ENCODE peak calls at places on chromosomes 6 and 20, in ten cellular contexts. H, N, P, D, B, J, O, C, I and M are unnamed samples.

GRCh38 chr6:88870728-88871330 is 92.6 kb downstream of the RNGTT start:
- DNase-seq in H (no peak), N (no peak), P (peak; percentile 33), D (peak; percentile 58), B (peak; percentile 49), J (no peak), O (peak; percentile 74), C (no peak), I (no peak), M (no peak)

GRCh38 chr6:92110390-92110789 is 1309.0 kb downstream of the EPHA7 start:
- DNase-seq in H (no peak), N (no peak), P (no peak), D (no peak), B (no peak), J (no peak), O (no peak), C (no peak), I (no peak), M (no peak)

GRCh38 chr6:20680697-20681165 is 146.5 kb downstream of the CDKAL1 start:
- DNase-seq in H (no peak), N (no peak), P (no peak), D (no peak), B (no peak), J (no peak), O (peak; percentile 23), C (no peak), I (no peak), M (no peak)

GRCh38 chr20:36217226-36217625 is 19.1 kb upstream of the AAR2 start:
- DNase-seq in H (no peak), N (no peak), P (no peak), D (no peak), B (peak; percentile 46), J (no peak), O (no peak), C (peak; percentile 32), I (no peak), M (no peak)

GRCh38 chr6:26064619-26065257 is 22.5 kb upstream of the HFE start:
- DNase-seq in H (no peak), N (no peak), P (no peak), D (peak; percentile 51), B (peak; percentile 59), J (no peak), O (peak; percentile 59), C (no peak), I (no peak), M (no peak)

GRCh38 chr20:62578294-62578897 is 63.9 kb upstream of the SLCO4A1 start:
- DNase-seq in H (no peak), N (peak; percentile 29), P (no peak), D (no peak), B (peak; percentile 55), J (no peak), O (no peak), C (no peak), I (no peak), M (no peak)

GRCh38 chr6:95693108-95693507 is 115.8 kb downstream of the MANEA start:
- DNase-seq in H (no peak), N (no peak), P (no peak), D (no peak), B (no peak), J (no peak), O (no peak), C (no peak), I (no peak), M (no peak)

GRCh38 chr6:168407842-168408241 is 33.1 kb upstream of the SMOC2 start:
- DNase-seq in H (no peak), N (no peak), P (no peak), D (no peak), B (no peak), J (no peak), O (no peak), C (no peak), I (no peak), M (no peak)

GRCh38 chr6:30163090-30163917 is at the start of gene TRIM15:
- DNase-seq in H (no peak), N (no peak), P (no peak), D (no peak), B (no peak), J (no peak), O (no peak), C (no peak), I (no peak), M (no peak)

GRCh38 chr6:98839788-98840361 is 5.5 kb downstream of the POU3F2 start:
- DNase-seq in H (no peak), N (no peak), P (no peak), D (no peak), B (peak; percentile 21), J (no peak), O (peak; percentile 8), C (no peak), I (no peak), M (no peak)

DNA sequence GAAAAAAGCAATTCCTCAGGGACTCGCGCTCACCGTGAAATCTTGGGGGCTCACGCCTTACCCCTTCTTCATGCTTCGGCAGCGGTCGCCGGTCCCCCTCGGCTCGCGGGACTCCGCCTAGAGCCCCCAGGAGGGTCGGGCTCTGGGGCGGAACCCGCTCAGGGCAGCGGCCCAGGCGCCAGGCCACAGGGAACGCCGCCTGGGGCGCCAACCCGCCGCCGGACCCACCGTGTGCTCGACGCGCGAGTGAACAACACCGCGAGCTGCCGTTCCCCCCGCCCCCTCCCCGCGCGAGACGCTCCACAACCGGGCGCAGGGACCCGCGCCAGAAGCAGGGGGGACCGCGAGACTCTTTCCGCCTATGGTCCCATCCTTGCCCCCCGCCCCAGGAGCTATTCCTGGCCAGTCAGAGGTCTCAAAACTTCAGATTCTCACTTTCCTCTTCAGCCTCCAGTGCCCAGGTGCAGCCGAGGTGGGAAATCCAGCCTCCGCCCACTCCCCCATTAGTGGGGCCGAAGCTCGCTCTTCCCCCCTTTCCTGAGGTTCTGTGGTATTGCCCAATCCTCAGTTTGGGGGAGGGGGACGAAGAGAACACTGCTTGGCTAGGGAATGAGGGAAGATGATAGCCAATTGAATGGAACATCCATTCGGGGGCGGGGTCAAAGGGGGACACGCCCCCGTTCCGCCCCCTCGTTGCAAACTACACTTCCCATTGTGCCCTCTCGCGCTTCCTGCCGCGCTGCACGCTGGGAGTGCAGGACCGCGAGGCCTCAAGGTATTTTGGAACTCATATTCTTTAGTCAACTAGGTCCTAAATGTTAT is at the start of gene WASF1:
- DNase-seq in H (peak; percentile 89), N (peak; percentile 96), P (peak; percentile 97), D (peak; percentile 97), B (peak; percentile 96), J (peak; percentile 49), O (peak; percentile 98), C (peak; percentile 53), I (peak; percentile 87), M (peak; percentile 57)
- TF ChIP-seq POLR2A in H (no peak), N (no peak), P (peak; percentile 49), D (peak; percentile 44), B (peak; percentile 44), J (peak; percentile 36), O (no peak), C (peak; percentile 77), I (no peak), M (no peak)

DNA sequence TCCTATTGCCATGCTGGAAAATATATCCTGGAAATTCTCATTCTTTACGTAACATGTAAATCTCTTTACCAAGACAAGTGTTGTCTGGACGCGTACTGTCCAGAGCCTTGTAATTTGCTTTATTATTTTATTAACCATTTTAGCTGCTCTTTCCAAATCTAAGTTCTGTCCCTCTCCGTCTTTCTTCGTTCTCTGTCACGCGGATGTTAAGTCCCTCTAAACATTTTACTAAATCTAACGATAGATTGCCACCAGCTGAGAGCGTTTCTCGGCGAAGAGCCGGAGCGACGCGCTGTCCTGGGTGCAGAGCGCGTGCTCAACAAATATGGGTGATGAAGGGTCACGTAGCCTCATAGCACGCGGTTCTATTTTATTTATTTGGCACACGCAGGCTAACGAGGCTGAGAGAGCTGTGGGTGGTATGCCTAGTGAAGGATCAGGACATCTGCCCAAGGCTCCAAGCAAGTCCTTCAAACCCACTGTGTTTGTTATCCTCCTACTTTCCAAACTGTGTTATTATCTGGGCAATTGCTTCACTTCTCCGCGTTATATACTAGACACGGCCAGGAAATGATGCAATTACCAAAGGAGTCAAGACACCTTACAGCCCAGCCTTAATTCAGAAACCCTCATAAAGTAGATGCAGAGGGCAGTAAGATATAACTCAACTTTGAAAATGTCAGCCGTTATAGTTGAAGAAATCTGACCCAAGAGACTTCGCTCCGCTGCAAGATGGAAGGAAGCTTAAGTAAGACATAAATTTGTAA is 10.0 kb upstream of the NCOA7 start:
- DNase-seq in H (no peak), N (peak; percentile 66), P (peak; percentile 61), D (peak; percentile 60), B (peak; percentile 83), J (no peak), O (peak; percentile 78), C (no peak), I (peak; percentile 61), M (no peak)
- TF ChIP-seq POLR2A in H (no peak), N (no peak), P (peak; percentile 70), D (no peak), B (peak; percentile 20), J (peak; percentile 73), O (peak; percentile 80), C (peak; percentile 12), I (peak; percentile 61), M (peak; percentile 96)

GRCh38 chr6:33161354-33162320 is 30.6 kb downstream of the COL11A2 start:
- DNase-seq in H (peak; percentile 67), N (peak; percentile 84), P (peak; percentile 79), D (peak; percentile 82), B (peak; percentile 37), J (peak; percentile 95), O (peak; percentile 28), C (peak; percentile 82), I (peak; percentile 34), M (peak; percentile 94)
- TF ChIP-seq POLR2A in H (no peak), N (no peak), P (no peak), D (no peak), B (no peak), J (no peak), O (no peak), C (no peak), I (no peak), M (no peak)

DNA sequence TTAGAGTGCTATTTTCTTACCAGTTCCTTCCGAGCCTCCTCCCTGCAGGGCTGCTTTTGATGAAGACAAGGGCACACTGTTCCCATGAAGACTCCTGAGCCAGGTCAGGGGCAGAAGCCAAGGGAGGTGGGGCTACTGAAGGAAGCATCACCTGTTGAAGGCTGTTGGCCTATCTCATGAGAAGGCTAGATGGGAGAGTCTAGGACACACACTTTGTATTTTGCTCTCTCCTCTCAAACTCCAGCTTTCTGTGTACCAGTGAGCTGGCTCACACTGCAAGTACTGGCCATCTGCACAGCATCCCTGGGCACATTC is 683.2 kb upstream of the ID4 start:
- DNase-seq in H (no peak), N (peak; percentile 20), P (no peak), D (no peak), B (no peak), J (no peak), O (no peak), C (no peak), I (no peak), M (no peak)
- TF ChIP-seq POLR2A in H (no peak), N (no peak), P (no peak), D (no peak), B (no peak), J (no peak), O (no peak), C (no peak), I (no peak), M (no peak)

DNA sequence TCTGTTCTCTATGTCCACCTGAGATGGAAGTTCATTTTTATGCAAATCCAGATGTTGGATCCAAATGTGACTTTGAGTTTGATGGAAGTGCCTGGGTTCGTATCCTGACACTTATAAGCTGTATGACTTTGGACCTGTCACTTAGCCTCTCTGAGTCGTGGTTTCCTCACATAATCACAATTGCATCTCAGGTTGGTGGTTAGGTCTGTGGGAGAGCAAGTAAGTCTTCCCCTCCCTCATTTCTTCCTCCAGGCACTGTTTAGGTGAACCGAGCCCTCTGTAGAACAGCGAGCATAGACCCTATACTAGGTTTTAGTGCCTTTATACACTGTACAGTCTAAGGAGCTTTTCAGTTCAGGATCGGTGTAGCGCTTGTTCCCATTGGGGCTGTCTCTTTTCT is 11.6 kb downstream of the TOX2 start:
- DNase-seq in H (no peak), N (no peak), P (no peak), D (no peak), B (no peak), J (no peak), O (no peak), C (no peak), I (no peak), M (no peak)
- TF ChIP-seq POLR2A in H (no peak), N (no peak), P (no peak), D (no peak), B (no peak), J (no peak), O (no peak), C (no peak), I (no peak), M (no peak)